ENCODE peak calls at places on chromosomes 4 and X, in seven cellular contexts. D, E, S, O, H, R and K are unnamed samples. For H3K4me1, the result is how much of the 10 kb centered on the place peaks cover.

GRCh38 chr4:154998284-154998683 is 210.2 kb upstream of the NPY2R start:
- DNase-seq in E (peak), H (no peak), R (no peak), D (no peak), O (no peak), S (peak), K (no peak)

GRCh38 chrX:9614016-9614415 is 149.2 kb downstream of the TBL1X start:
- DNase-seq in R (no peak), O (no peak), H (no peak), S (peak), E (peak), D (no peak), K (no peak)

GRCh38 chr4:171118091-171118490 is 695.1 kb upstream of the GALNTL6 start:
- DNase-seq in D (no peak), H (no peak), E (no peak), S (no peak), O (no peak), R (no peak), K (no peak)

GRCh38 chr4:186728631-186729271 is 5.1 kb upstream of the FAT1 start:
- DNase-seq in E (no peak), S (peak), R (no peak), O (no peak), D (no peak), H (no peak), K (peak)

GRCh38 chr4:140152015-140152703 is 1.8 kb downstream of the MAML3 start:
- DNase-seq in E (no peak), S (peak), R (peak), D (peak), H (peak), O (peak), K (peak)

GRCh38 chr4:7890635-7891393 is 48.8 kb downstream of the AFAP1 start:
- DNase-seq in S (peak), H (no peak), R (no peak), E (peak), O (no peak), D (no peak), K (no peak)

GRCh38 chr4:38499101-38499500 is 164.9 kb upstream of the KLF3 start:
- DNase-seq in O (no peak), R (no peak), D (no peak), H (no peak), E (no peak), S (peak), K (no peak)

GRCh38 chr4:184722798-184723197 is 11.1 kb downstream of the CENPU start:
- DNase-seq in H (no peak), S (no peak), D (no peak), R (no peak), O (no peak), E (no peak), K (no peak)

GRCh38 chr4:1610791-1611500 is 73.2 kb downstream of the FAM53A start:
- DNase-seq in H (no peak), O (no peak), S (no peak), E (no peak), D (no peak), R (peak), K (no peak)

GRCh38 chrX:44462851-44463250 is 79.8 kb downstream of the FUNDC1 start:
- DNase-seq in D (no peak), R (no peak), E (peak), O (no peak), S (peak), H (peak), K (no peak)

GRCh38 chr4:71230258-71230594 is 108.6 kb upstream of the SLC4A4 start:
- DNase-seq in O (no peak), H (no peak), R (no peak), E (peak), D (no peak), S (no peak), K (no peak)

GRCh38 chrX:13287816-13288215 is 32.0 kb downstream of the ATXN3L start:
- DNase-seq in O (no peak), D (no peak), S (peak), R (no peak), H (no peak), E (peak), K (no peak)

GRCh38 chr4:139789096-139789495 is 123.5 kb downstream of the MGST2 start:
- DNase-seq in D (no peak), H (no peak), E (no peak), S (no peak), R (no peak), O (no peak), K (peak)

GRCh38 chr4:3867403-3868100 is 101.4 kb downstream of the ADRA2C start:
- DNase-seq in H (no peak), D (no peak), S (no peak), R (peak), O (peak), E (no peak), K (no peak)

GRCh38 chr4:168461821-168462220 is 18.5 kb downstream of the DDX60L start:
- DNase-seq in E (peak), O (no peak), H (no peak), R (no peak), S (no peak), D (no peak), K (no peak)

GRCh38 chr4:41177016-41177415 is 37.3 kb downstream of the APBB2 start:
- DNase-seq in E (peak), S (peak), R (no peak), O (no peak), H (no peak), D (no peak), K (no peak)
- H3K4me3 ChIP-seq in E (no peak), S (peak), R (no peak), O (no peak), H (no peak), D (no peak), K (no peak)

GRCh38 chr4:102503831-102504786 is 3.0 kb downstream of the NFKB1 start:
- DNase-seq in R (no peak), H (no peak), O (no peak), E (no peak), S (no peak), D (no peak), K (no peak)

GRCh38 chr4:102501176-102501634 is at the start of gene NFKB1:
- DNase-seq in H (peak), D (peak), R (peak), E (peak), S (peak), O (no peak), K (no peak)

GRCh38 chr4:102500371-102501175 is 586 bp upstream of the NFKB1 start:
- DNase-seq in H (peak), O (peak), R (peak), D (peak), E (peak), S (peak), K (no peak)

GRCh38 chr4:102503301-102503746 is 2.2 kb downstream of the NFKB1 start:
- DNase-seq in D (no peak), S (no peak), E (no peak), R (no peak), O (no peak), H (no peak), K (no peak)

DNA sequence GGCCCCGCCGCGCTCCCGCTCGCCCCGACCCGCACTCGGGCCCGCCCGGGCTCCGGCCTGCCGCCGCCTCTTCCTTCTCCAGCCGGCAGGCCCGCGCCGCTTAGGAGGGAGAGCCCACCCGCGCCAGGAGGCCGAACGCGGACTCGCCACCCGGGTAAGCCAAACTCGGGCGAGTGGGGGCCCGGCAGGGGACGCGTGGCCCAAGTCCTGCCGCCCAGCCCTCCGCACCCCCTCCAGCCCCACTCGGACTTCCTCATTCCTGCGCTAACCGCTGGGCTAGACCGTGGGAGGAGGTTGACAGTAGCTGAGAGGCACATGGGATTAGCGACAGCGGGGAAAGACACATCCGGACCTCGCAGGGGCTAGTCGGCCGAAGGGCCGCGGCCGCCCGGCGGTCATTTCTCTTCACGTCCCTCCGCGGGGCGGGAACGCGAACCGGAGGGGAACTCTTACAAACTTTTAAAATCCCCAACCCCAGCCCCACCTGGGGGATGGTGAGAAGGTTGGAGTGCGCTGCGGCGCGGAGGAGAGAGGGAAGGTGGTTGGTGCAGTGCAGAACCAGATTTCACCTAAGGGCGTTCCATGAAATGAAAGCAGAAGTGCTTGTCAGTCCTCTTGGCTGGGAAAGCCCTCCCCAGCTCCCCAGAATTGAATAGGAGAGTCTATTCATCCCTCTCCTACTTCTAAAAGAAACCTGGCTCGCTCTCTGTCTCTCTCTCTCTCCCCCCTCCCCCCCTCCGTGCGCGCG is 650 bp downstream of the NFKB1 start:
- DNase-seq in H (peak), D (peak), R (peak), E (peak), S (peak), O (peak), K (peak)
- H3K4me1 ChIP-seq in H (under half), D (under half), R (under half), E (under half), S (under half), O (under half), K (half or more)

GRCh38 chr4:54109226-54110018 is 9.5 kb downstream of the GSX2 start:
- DNase-seq in H (no peak), D (no peak), S (no peak), E (no peak), O (peak), R (peak), K (no peak)

GRCh38 chr4:54103190-54103574 is 3.2 kb downstream of the GSX2 start:
- DNase-seq in S (no peak), R (no peak), E (no peak), O (peak), D (no peak), H (no peak), K (no peak)

GRCh38 chr4:54104907-54105306 is 4.9 kb downstream of the GSX2 start:
- DNase-seq in D (no peak), H (no peak), E (no peak), R (no peak), S (no peak), O (no peak), K (no peak)

GRCh38 chr4:54110019-54110416 is 10.1 kb downstream of the GSX2 start:
- DNase-seq in R (no peak), D (no peak), E (no peak), H (no peak), O (no peak), S (no peak), K (no peak)

DNA sequence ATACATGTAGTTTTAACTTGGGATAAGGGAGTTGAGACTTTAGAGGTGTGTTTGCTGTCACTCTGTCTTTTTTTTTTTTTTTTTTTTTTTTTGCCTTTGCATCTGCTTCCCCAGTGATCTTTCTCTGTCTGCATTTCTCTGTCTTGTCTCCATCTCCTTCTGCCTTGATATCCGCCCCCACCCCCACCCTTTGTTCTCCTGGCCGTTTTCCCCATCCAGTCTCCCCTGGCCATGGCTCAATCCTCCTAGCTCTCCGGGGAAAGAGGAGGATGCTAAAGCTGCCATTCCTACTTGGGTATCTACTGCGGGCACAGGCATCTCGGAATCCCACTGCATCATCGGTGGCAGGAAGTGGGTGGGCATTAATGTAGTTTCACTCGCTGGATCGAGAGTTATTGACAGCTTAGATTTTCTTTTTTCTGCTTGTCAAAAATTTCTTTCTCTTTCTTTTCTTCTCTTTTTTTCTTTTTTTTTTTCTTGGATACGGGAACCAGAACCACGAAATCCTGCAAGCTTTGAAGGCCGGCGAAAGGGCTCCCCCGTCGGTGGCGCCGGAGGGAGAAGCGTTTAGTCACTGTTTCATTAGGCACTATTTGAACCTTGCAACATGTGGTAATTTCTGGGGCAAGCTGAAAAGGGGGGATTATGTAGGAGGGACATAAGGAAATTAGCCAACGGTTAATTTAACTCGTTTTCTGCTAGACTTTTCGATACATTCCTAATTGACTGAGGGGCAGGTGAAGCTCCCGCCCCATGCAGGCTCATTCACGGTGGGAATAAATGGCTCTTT is 8.2 kb downstream of the GSX2 start:
- DNase-seq in S (no peak), D (no peak), H (no peak), O (peak), E (no peak), R (no peak), K (no peak)
- H3K4me3 ChIP-seq in S (no peak), D (no peak), H (no peak), O (no peak), E (no peak), R (no peak), K (no peak)

GRCh38 chr4:89838005-89838404 is 1.0 kb upstream of the SNCA start:
- DNase-seq in E (no peak), R (no peak), D (peak), H (no peak), S (peak), O (peak), K (no peak)

GRCh38 chr4:89836897-89837384 is at the start of gene SNCA:
- DNase-seq in H (peak), E (peak), R (peak), O (peak), S (peak), D (peak), K (no peak)

GRCh38 chr4:89836031-89836777 is 757 bp downstream of the SNCA start:
- DNase-seq in S (peak), H (no peak), E (no peak), R (no peak), D (peak), O (peak), K (no peak)

GRCh38 chr4:89839558-89839957 is 2.6 kb upstream of the SNCA start:
- DNase-seq in E (no peak), D (no peak), O (no peak), H (no peak), S (no peak), R (no peak), K (no peak)

DNA sequence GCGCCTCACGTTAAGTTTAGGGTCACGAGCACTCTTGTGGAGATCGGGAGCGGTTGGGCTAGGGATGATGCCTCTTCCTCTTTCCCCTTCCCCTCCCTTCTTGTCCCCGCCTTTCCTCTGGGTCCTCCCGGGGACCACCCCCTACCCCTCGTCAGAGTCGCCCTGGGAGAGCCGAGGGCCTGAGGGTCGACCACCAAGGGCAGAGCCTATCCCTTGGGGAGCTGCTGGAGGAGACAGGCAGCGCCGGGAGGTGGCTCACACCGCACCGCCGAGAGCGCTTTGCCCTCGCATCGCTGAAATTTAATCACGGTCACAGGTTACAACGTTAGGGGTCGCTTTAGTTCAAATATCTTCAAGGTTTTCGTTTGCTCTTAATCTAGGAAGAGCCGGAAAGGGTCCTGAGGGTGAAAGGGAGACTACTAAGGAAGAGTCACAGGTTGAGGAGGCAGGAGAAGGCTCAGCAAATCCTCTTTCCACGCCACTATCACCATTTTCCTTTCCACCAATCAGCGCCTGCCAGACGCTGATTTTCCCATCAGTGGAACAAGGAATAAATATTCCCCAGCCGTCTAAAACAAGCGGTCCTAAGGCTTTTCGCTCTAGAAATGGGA is 529 bp upstream of the SNCA start:
- DNase-seq in D (peak), O (peak), E (peak), S (peak), H (no peak), R (peak), K (no peak)
- H3K4me1 ChIP-seq in D (under half), O (under half), E (under half), S (under half), H (under half), R (under half), K (under half)

GRCh38 chrX:101655540-101655939 is 4.1 kb downstream of the ARMCX2 start:
- DNase-seq in O (no peak), H (no peak), D (no peak), E (no peak), R (no peak), S (no peak), K (no peak)
- H3K4me3 ChIP-seq in O (no peak), H (no peak), D (no peak), E (no peak), R (no peak), S (no peak), K (no peak)

DNA sequence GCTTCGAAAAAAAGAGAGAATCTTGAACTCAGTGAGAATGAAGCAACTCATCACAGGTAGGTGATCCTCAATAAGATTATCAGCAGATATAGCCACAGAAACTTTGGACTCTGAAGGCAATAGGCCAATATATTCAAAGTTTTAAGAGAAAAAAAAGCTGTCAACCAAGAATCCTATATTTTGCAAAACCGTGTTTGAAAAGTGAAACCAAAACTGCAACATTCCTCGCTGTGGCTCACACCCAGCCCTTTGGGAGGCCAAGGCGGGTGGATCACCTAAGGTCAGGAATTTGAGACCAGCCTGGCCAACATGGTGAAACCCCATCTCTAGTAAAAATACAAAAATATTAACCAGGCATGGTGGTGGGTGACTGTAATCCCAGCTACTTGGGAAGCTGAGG is 22.8 kb downstream of the MAD2L1 start:
- DNase-seq in O (no peak), E (no peak), R (no peak), H (no peak), D (no peak), S (no peak), K (no peak)
- H3K4me1 ChIP-seq in O (under half), E (under half), R (under half), H (under half), D (under half), S (under half), K (under half)

GRCh38 chr4:150584198-150584593 is 2.2 kb downstream of the MAB21L2 start:
- DNase-seq in E (no peak), O (no peak), R (no peak), S (no peak), D (no peak), H (no peak), K (no peak)
- H3K4me3 ChIP-seq in E (peak), O (peak), R (no peak), S (no peak), D (no peak), H (no peak), K (peak)